ENCODE peak calls at places on chromosomes 13 and 19, in seven cellular contexts. D, V, P, X, E, U and J are unnamed samples.

GRCh38 chr13:98222081-98222554 is 45.0 kb upstream of the RNF113B start:
- DNase-seq in E (no peak), P (no peak), V (no peak), X (no peak), D (no peak), U (no peak), J (no peak)

GRCh38 chr19:6271721-6272410 is 7.9 kb downstream of the MLLT1 start:
- DNase-seq in V (no peak), P (peak; percentile 31), X (no peak), U (peak; percentile 96), E (no peak), D (no peak), J (no peak)

GRCh38 chr19:18481505-18482222 is 40.2 kb downstream of the ELL start:
- DNase-seq in X (no peak), E (no peak), P (no peak), U (no peak), V (no peak), D (no peak), J (no peak)

GRCh38 chr19:17511724-17512573 is 500 bp downstream of the PGLS start:
- DNase-seq in X (peak; percentile 43), E (peak; percentile 94), U (peak; percentile 97), P (peak; percentile 88), V (peak; percentile 59), D (peak; percentile 95), J (peak; percentile 93)

GRCh38 chr19:46480409-46480808 is 9.0 kb upstream of the PNMA8A start:
- DNase-seq in D (no peak), V (no peak), X (peak; percentile 70), P (peak; percentile 65), U (no peak), E (no peak), J (no peak)

GRCh38 chr19:16737909-16738308 is 18.3 kb downstream of the NWD1 start:
- DNase-seq in D (no peak), U (no peak), X (peak; percentile 23), V (no peak), E (no peak), P (no peak), J (no peak)

GRCh38 chr13:91174886-91175501 is 172.5 kb upstream of the MIR17HG start:
- DNase-seq in V (no peak), U (no peak), E (no peak), X (no peak), D (no peak), P (no peak), J (no peak)

GRCh38 chr13:20799726-20800416 is 26.1 kb upstream of the EEF1AKMT1 start:
- DNase-seq in X (no peak), E (no peak), V (no peak), U (no peak), D (no peak), P (no peak), J (no peak)

GRCh38 chr13:37956536-37956935 is 87.0 kb upstream of the TRPC4 start:
- DNase-seq in E (no peak), X (no peak), U (no peak), P (no peak), D (no peak), V (no peak), J (no peak)

GRCh38 chr19:55484571-55485438 is at the start of gene NAT14:
- DNase-seq in P (peak; percentile 95), X (no peak), D (peak; percentile 77), U (no peak), E (peak; percentile 84), V (no peak), J (peak; percentile 92)

GRCh38 chr19:16596399-16596798 is 24.2 kb upstream of the SLC35E1 start:
- DNase-seq in D (no peak), U (no peak), E (no peak), P (no peak), X (no peak), V (no peak), J (no peak)

GRCh38 chr13:67120872-67121531 is 109.1 kb downstream of the PCDH9 start:
- DNase-seq in P (no peak), D (no peak), E (no peak), U (no peak), V (no peak), X (peak; percentile 16), J (no peak)

GRCh38 chr13:114067381-114067885 is 65.0 kb downstream of the RASA3 start:
- DNase-seq in P (no peak), V (peak; percentile 37), E (peak; percentile 86), X (no peak), D (no peak), U (no peak), J (no peak)

GRCh38 chr19:5839312-5840017 is at the start of gene FUT6:
- DNase-seq in V (no peak), X (no peak), E (no peak), D (no peak), P (no peak), U (no peak), J (no peak)

GRCh38 chr13:65582160-65582559 is 1648.0 kb downstream of the PCDH9 start:
- DNase-seq in X (no peak), V (no peak), P (no peak), D (no peak), E (no peak), U (no peak), J (no peak)

GRCh38 chr13:33312150-33312908 is 26.8 kb upstream of the STARD13 start:
- DNase-seq in D (no peak), P (no peak), X (no peak), V (no peak), U (no peak), E (no peak), J (no peak)

GRCh38 chr19:16660763-16661479 is at the start of gene TMEM38A:
- DNase-seq in X (no peak), E (peak; percentile 65), U (peak; percentile 86), P (peak; percentile 63), V (no peak), D (peak; percentile 66), J (peak; percentile 86)

GRCh38 chr13:74414458-74414857 is 280.3 kb upstream of the KLF12 start:
- DNase-seq in X (no peak), U (no peak), E (no peak), P (no peak), V (no peak), D (no peak), J (no peak)

GRCh38 chr13:112674412-112675383 is 15.1 kb upstream of the ATP11A start:
- DNase-seq in X (no peak), D (no peak), E (no peak), P (no peak), U (peak; percentile 68), V (no peak), J (no peak)

GRCh38 chr13:71979616-71980015 is 112.6 kb upstream of the DACH1 start:
- DNase-seq in E (no peak), U (no peak), P (peak; percentile 30), X (no peak), V (no peak), D (no peak), J (no peak)

GRCh38 chr19:29775575-29775900 is 36.3 kb upstream of the CCNE1 start:
- DNase-seq in E (no peak), D (no peak), U (no peak), P (peak; percentile 43), X (no peak), V (no peak), J (no peak)

GRCh38 chr19:30689474-30689873 is 317.3 kb downstream of the ZNF536 start:
- DNase-seq in X (no peak), U (peak; percentile 43), P (no peak), V (no peak), D (no peak), E (no peak), J (no peak)

GRCh38 chr13:60795219-60795618 is 398.2 kb downstream of the TDRD3 start:
- DNase-seq in D (no peak), X (no peak), U (no peak), E (no peak), P (no peak), V (no peak), J (no peak)

GRCh38 chr19:54551293-54551692 is 22.3 kb upstream of the LILRA2 start:
- DNase-seq in V (no peak), D (no peak), X (no peak), E (no peak), P (no peak), U (no peak), J (peak; percentile 13)

GRCh38 chr13:35866801-35867200 is 264.4 kb downstream of the DCLK1 start:
- DNase-seq in E (no peak), X (no peak), D (no peak), P (no peak), V (no peak), U (no peak), J (no peak)

GRCh38 chr13:79659161-79659560 is 178.2 kb downstream of the NDFIP2 start:
- DNase-seq in D (no peak), U (no peak), X (no peak), E (no peak), V (no peak), P (peak; percentile 73), J (no peak)

GRCh38 chr13:79660361-79660760 is 179.4 kb downstream of the NDFIP2 start:
- DNase-seq in D (no peak), U (no peak), E (no peak), V (no peak), P (no peak), X (no peak), J (no peak)

GRCh38 chr13:79663420-79663819 is 182.5 kb downstream of the NDFIP2 start:
- DNase-seq in E (no peak), V (no peak), U (no peak), D (no peak), P (no peak), X (no peak), J (no peak)

GRCh38 chr13:79663977-79664636 is 183.2 kb downstream of the NDFIP2 start:
- DNase-seq in U (no peak), D (no peak), X (no peak), P (no peak), E (no peak), V (no peak), J (no peak)

DNA sequence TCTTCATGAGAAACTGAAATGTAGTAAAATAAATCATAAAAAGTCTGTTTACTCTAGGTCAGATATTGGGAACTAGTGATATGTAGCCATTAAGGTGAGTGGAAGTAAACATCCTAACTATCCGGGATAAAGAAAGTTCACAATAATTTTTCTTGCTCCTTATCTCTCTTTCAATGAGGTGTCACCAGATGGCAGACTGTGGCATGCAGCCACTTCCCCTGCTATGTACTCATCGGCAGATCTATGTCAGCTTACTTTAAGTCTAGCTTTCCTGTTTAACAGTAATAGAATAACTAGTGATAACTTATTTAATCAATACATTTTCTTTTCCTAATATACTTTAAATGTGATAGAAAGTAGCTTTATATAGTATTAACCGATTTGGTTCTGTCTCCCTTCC is 181.9 kb downstream of the NDFIP2 start:
- DNase-seq in P (no peak), X (no peak), V (no peak), E (no peak), D (no peak), U (no peak), J (no peak)
- TF ChIP-seq CTCF in P (peak; percentile 10), X (no peak), V (no peak), E (no peak), D (no peak), U (no peak), J (peak; percentile 32)

GRCh38 chr19:38044267-38045111 is 137.5 kb downstream of the SIPA1L3 start:
- DNase-seq in U (no peak), P (no peak), E (no peak), V (no peak), X (no peak), D (no peak), J (no peak)
- TF ChIP-seq CTCF in U (no peak), P (no peak), E (peak; percentile 14), V (no peak), X (no peak), D (no peak), J (no peak)

GRCh38 chr19:51503428-51503827 is 1.8 kb upstream of the SIGLEC12 start:
- DNase-seq in V (no peak), X (no peak), E (no peak), D (no peak), U (no peak), P (no peak), J (peak; percentile 56)
- TF ChIP-seq CTCF in V (no peak), X (no peak), E (no peak), D (no peak), U (no peak), P (no peak), J (no peak)

GRCh38 chr13:52665325-52665724 is 12.7 kb downstream of the SUGT1 start:
- DNase-seq in V (no peak), X (no peak), U (no peak), D (no peak), E (peak; percentile 14), P (peak; percentile 23), J (no peak)
- TF ChIP-seq CTCF in V (peak; percentile 46), X (peak; percentile 54), U (no peak), D (no peak), E (peak; percentile 50), P (peak; percentile 67), J (peak; percentile 46)